ENCODE peak calls at places on chromosomes 12 and 14, in nine cellular contexts. One of them, this sample, is unnamed. For H3K36me3, the result is how much of the 10 kb centered on the place peaks cover.

GRCh38 chr12:2284321-2284813 is 231.6 kb downstream of the CACNA1C start:
- DNase-seq in Panc1: no peak
- DNase-seq in left ventricle myocardium inferior: no peak
- DNase-seq in HCT116: no peak
- DNase-seq in fibroblast of lung: peak
- DNase-seq in psoas muscle: no peak
- DNase-seq in cardiac muscle cell: peak
- DNase-seq in body of pancreas: no peak
- DNase-seq in heart right ventricle: no peak
- DNase-seq in this sample: no peak

GRCh38 chr12:131230340-131231099 is 276.8 kb downstream of the ADGRD1 start:
- DNase-seq in fibroblast of lung: no peak
- DNase-seq in left ventricle myocardium inferior: no peak
- DNase-seq in HCT116: no peak
- DNase-seq in heart right ventricle: no peak
- DNase-seq in Panc1: no peak
- DNase-seq in cardiac muscle cell: no peak
- DNase-seq in psoas muscle: no peak
- DNase-seq in body of pancreas: no peak
- DNase-seq in this sample: no peak

GRCh38 chr12:2243275-2243674 is 190.5 kb downstream of the CACNA1C start:
- DNase-seq in fibroblast of lung: no peak
- DNase-seq in Panc1: no peak
- DNase-seq in left ventricle myocardium inferior: no peak
- DNase-seq in HCT116: no peak
- DNase-seq in cardiac muscle cell: no peak
- DNase-seq in body of pancreas: no peak
- DNase-seq in heart right ventricle: no peak
- DNase-seq in psoas muscle: no peak
- DNase-seq in this sample: no peak

GRCh38 chr14:100547633-100548294 is 39.5 kb downstream of the BEGAIN start:
- DNase-seq in left ventricle myocardium inferior: peak
- DNase-seq in psoas muscle: no peak
- DNase-seq in body of pancreas: peak
- DNase-seq in heart right ventricle: peak
- DNase-seq in cardiac muscle cell: peak
- DNase-seq in fibroblast of lung: peak
- DNase-seq in HCT116: peak
- DNase-seq in Panc1: peak
- DNase-seq in this sample: peak

GRCh38 chr12:4214912-4215861 is 58.4 kb upstream of the CCND2 start:
- DNase-seq in fibroblast of lung: no peak
- DNase-seq in body of pancreas: no peak
- DNase-seq in heart right ventricle: peak
- DNase-seq in cardiac muscle cell: peak
- DNase-seq in HCT116: no peak
- DNase-seq in psoas muscle: peak
- DNase-seq in left ventricle myocardium inferior: peak
- DNase-seq in Panc1: no peak
- DNase-seq in this sample: no peak

GRCh38 chr12:104886418-104887401 is 71.4 kb downstream of the SLC41A2 start:
- DNase-seq in body of pancreas: no peak
- DNase-seq in Panc1: no peak
- DNase-seq in HCT116: peak
- DNase-seq in psoas muscle: no peak
- DNase-seq in heart right ventricle: no peak
- DNase-seq in cardiac muscle cell: peak
- DNase-seq in fibroblast of lung: peak
- DNase-seq in left ventricle myocardium inferior: no peak
- DNase-seq in this sample: no peak

GRCh38 chr12:57048423-57048822 is 1.5 kb downstream of the MYO1A start:
- DNase-seq in HCT116: no peak
- DNase-seq in psoas muscle: no peak
- DNase-seq in body of pancreas: no peak
- DNase-seq in fibroblast of lung: no peak
- DNase-seq in Panc1: no peak
- DNase-seq in heart right ventricle: no peak
- DNase-seq in left ventricle myocardium inferior: no peak
- DNase-seq in cardiac muscle cell: no peak
- DNase-seq in this sample: no peak

GRCh38 chr12:56189918-56190694 is 823 bp upstream of the SMARCC2 start:
- DNase-seq in heart right ventricle: peak
- DNase-seq in Panc1: peak
- DNase-seq in HCT116: peak
- DNase-seq in cardiac muscle cell: peak
- DNase-seq in left ventricle myocardium inferior: peak
- DNase-seq in body of pancreas: peak
- DNase-seq in psoas muscle: peak
- DNase-seq in fibroblast of lung: peak
- DNase-seq in this sample: peak

GRCh38 chr14:22558221-22558913 is 30.7 kb downstream of the DAD1 start:
- DNase-seq in psoas muscle: no peak
- DNase-seq in left ventricle myocardium inferior: no peak
- DNase-seq in cardiac muscle cell: no peak
- DNase-seq in heart right ventricle: no peak
- DNase-seq in HCT116: no peak
- DNase-seq in Panc1: no peak
- DNase-seq in body of pancreas: no peak
- DNase-seq in fibroblast of lung: no peak
- DNase-seq in this sample: no peak

GRCh38 chr14:67815573-67816235 is 686 bp downstream of the ZFYVE26 start:
- DNase-seq in psoas muscle: no peak
- DNase-seq in heart right ventricle: no peak
- DNase-seq in fibroblast of lung: peak
- DNase-seq in HCT116: no peak
- DNase-seq in body of pancreas: no peak
- DNase-seq in Panc1: no peak
- DNase-seq in cardiac muscle cell: peak
- DNase-seq in left ventricle myocardium inferior: no peak
- DNase-seq in this sample: no peak

GRCh38 chr14:60646202-60646886 is 2.9 kb downstream of the SIX1 start:
- DNase-seq in cardiac muscle cell: no peak
- DNase-seq in left ventricle myocardium inferior: no peak
- DNase-seq in fibroblast of lung: peak
- DNase-seq in HCT116: no peak
- DNase-seq in Panc1: no peak
- DNase-seq in psoas muscle: peak
- DNase-seq in body of pancreas: no peak
- DNase-seq in heart right ventricle: no peak
- DNase-seq in this sample: no peak
- H3K27ac ChIP-seq in cardiac muscle cell: no peak
- H3K27ac ChIP-seq in left ventricle myocardium inferior: no peak
- H3K27ac ChIP-seq in fibroblast of lung: no peak
- H3K27ac ChIP-seq in HCT116: no peak
- H3K27ac ChIP-seq in Panc1: peak
- H3K27ac ChIP-seq in psoas muscle: peak
- H3K27ac ChIP-seq in body of pancreas: no peak
- H3K27ac ChIP-seq in heart right ventricle: no peak
- H3K27ac ChIP-seq in this sample: no peak

DNA sequence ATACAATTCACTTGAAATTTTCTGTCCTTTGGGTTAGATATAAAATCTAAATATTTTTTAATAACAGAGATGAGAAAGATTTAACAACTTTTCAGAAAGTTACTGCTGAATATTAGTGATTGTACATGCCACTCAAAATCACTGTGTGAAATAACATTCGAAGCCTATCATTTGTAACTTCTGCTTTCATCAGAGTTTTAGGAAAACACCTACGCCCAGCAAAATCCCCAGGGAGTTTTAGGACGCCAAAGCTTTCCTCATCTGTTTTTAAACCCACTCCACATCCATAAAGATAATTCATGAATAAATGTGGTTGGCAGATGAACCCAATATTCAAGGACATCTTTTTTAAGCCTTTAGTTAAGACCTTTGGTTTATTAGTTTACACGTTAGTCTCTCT is 23.9 kb downstream of the TC2N start:
- DNase-seq in body of pancreas: no peak
- DNase-seq in HCT116: no peak
- DNase-seq in psoas muscle: no peak
- DNase-seq in cardiac muscle cell: no peak
- DNase-seq in Panc1: no peak
- DNase-seq in left ventricle myocardium inferior: no peak
- DNase-seq in fibroblast of lung: no peak
- DNase-seq in heart right ventricle: no peak
- DNase-seq in this sample: no peak
- H3K4me3 ChIP-seq in body of pancreas: no peak
- H3K4me3 ChIP-seq in HCT116: no peak
- H3K4me3 ChIP-seq in psoas muscle: no peak
- H3K4me3 ChIP-seq in cardiac muscle cell: no peak
- H3K4me3 ChIP-seq in Panc1: no peak
- H3K4me3 ChIP-seq in left ventricle myocardium inferior: no peak
- H3K4me3 ChIP-seq in fibroblast of lung: no peak
- H3K4me3 ChIP-seq in heart right ventricle: no peak
- H3K4me3 ChIP-seq in this sample: no peak

GRCh38 chr12:101783838-101784237 is 44.6 kb upstream of the SYCP3 start:
- DNase-seq in Panc1: no peak
- DNase-seq in HCT116: no peak
- DNase-seq in heart right ventricle: no peak
- DNase-seq in psoas muscle: no peak
- DNase-seq in cardiac muscle cell: no peak
- DNase-seq in left ventricle myocardium inferior: no peak
- DNase-seq in body of pancreas: no peak
- DNase-seq in fibroblast of lung: no peak
- DNase-seq in this sample: no peak

GRCh38 chr12:101785671-101786070 is 45.1 kb downstream of the GNPTAB start:
- DNase-seq in HCT116: no peak
- DNase-seq in Panc1: no peak
- DNase-seq in body of pancreas: no peak
- DNase-seq in cardiac muscle cell: no peak
- DNase-seq in fibroblast of lung: no peak
- DNase-seq in heart right ventricle: no peak
- DNase-seq in psoas muscle: no peak
- DNase-seq in left ventricle myocardium inferior: no peak
- DNase-seq in this sample: no peak

GRCh38 chr12:101783150-101783549 is 43.9 kb upstream of the SYCP3 start:
- DNase-seq in Panc1: no peak
- DNase-seq in psoas muscle: no peak
- DNase-seq in heart right ventricle: no peak
- DNase-seq in fibroblast of lung: no peak
- DNase-seq in left ventricle myocardium inferior: no peak
- DNase-seq in body of pancreas: no peak
- DNase-seq in cardiac muscle cell: no peak
- DNase-seq in HCT116: no peak
- DNase-seq in this sample: no peak

GRCh38 chr12:101782544-101782855 is 43.2 kb upstream of the SYCP3 start:
- DNase-seq in HCT116: no peak
- DNase-seq in left ventricle myocardium inferior: no peak
- DNase-seq in body of pancreas: no peak
- DNase-seq in cardiac muscle cell: no peak
- DNase-seq in fibroblast of lung: peak
- DNase-seq in psoas muscle: no peak
- DNase-seq in Panc1: no peak
- DNase-seq in heart right ventricle: no peak
- DNase-seq in this sample: no peak

DNA sequence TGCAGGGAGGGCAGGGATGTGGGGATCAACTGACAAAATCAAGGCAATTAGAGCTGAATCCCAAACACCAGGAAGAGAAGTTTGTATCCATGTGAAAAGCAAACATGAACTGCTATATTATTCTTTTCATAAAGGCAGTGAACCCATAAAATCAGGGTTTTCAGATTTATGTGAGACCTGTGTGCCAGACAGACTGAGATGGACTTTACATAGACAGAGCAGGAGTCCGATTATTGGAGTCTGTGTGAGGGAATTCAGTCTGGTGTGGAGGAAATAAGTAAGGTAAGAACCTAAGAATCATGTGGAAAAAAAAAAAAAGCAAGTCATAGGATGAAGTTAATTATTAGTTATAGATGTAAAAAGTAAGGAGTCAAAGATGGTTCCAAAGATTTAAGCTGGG is 45.1 kb upstream of the SYCP3 start:
- DNase-seq in psoas muscle: no peak
- DNase-seq in left ventricle myocardium inferior: no peak
- DNase-seq in fibroblast of lung: no peak
- DNase-seq in cardiac muscle cell: no peak
- DNase-seq in HCT116: no peak
- DNase-seq in Panc1: no peak
- DNase-seq in heart right ventricle: no peak
- DNase-seq in body of pancreas: no peak
- DNase-seq in this sample: no peak
- H3K36me3 ChIP-seq in psoas muscle: under half
- H3K36me3 ChIP-seq in left ventricle myocardium inferior: under half
- H3K36me3 ChIP-seq in fibroblast of lung: under half
- H3K36me3 ChIP-seq in cardiac muscle cell: under half
- H3K36me3 ChIP-seq in HCT116: under half
- H3K36me3 ChIP-seq in Panc1: under half
- H3K36me3 ChIP-seq in heart right ventricle: half or more
- H3K36me3 ChIP-seq in body of pancreas: under half
- H3K36me3 ChIP-seq in this sample: under half

GRCh38 chr12:5257763-5258475 is 174.0 kb upstream of the NTF3 start:
- DNase-seq in fibroblast of lung: no peak
- DNase-seq in left ventricle myocardium inferior: no peak
- DNase-seq in body of pancreas: no peak
- DNase-seq in psoas muscle: no peak
- DNase-seq in cardiac muscle cell: no peak
- DNase-seq in heart right ventricle: no peak
- DNase-seq in HCT116: no peak
- DNase-seq in Panc1: no peak
- DNase-seq in this sample: no peak
- H3K27ac ChIP-seq in fibroblast of lung: no peak
- H3K27ac ChIP-seq in left ventricle myocardium inferior: no peak
- H3K27ac ChIP-seq in body of pancreas: no peak
- H3K27ac ChIP-seq in psoas muscle: no peak
- H3K27ac ChIP-seq in cardiac muscle cell: no peak
- H3K27ac ChIP-seq in heart right ventricle: no peak
- H3K27ac ChIP-seq in HCT116: no peak
- H3K27ac ChIP-seq in Panc1: no peak
- H3K27ac ChIP-seq in this sample: no peak

This sample was measured in ovary.